ENCODE peak calls at places on chromosomes 16 and 17, in nine cellular contexts. One of them, this sample, is unnamed.

GRCh38 chr17:2102931-2103398 is 48.1 kb downstream of the HIC1 start:
- DNase-seq in cardiac muscle cell: no peak
- DNase-seq in GM12865: no peak
- DNase-seq in endothelial cell: no peak
- DNase-seq in A549: no peak
- DNase-seq in neural progenitor cell: no peak
- DNase-seq in heart left ventricle: no peak
- DNase-seq in K562: no peak
- DNase-seq in breast epithelium: no peak
- DNase-seq in this sample: peak; percentile 95

GRCh38 chr17:59761385-59762021 is 54.0 kb downstream of the VMP1 start:
- DNase-seq in endothelial cell: no peak
- DNase-seq in breast epithelium: no peak
- DNase-seq in heart left ventricle: no peak
- DNase-seq in neural progenitor cell: peak; percentile 54
- DNase-seq in cardiac muscle cell: peak; percentile 56
- DNase-seq in K562: no peak
- DNase-seq in A549: no peak
- DNase-seq in GM12865: no peak
- DNase-seq in this sample: peak; percentile 76

GRCh38 chr17:77323413-77324171 is 182.8 kb downstream of the SEC14L1 start:
- DNase-seq in A549: peak; percentile 77
- DNase-seq in GM12865: peak; percentile 76
- DNase-seq in cardiac muscle cell: no peak
- DNase-seq in K562: peak; percentile 78
- DNase-seq in heart left ventricle: peak; percentile 75
- DNase-seq in breast epithelium: peak; percentile 26
- DNase-seq in neural progenitor cell: no peak
- DNase-seq in endothelial cell: no peak
- DNase-seq in this sample: peak; percentile 62

GRCh38 chr17:8019665-8020064 is 17.2 kb downstream of the GUCY2D start:
- DNase-seq in breast epithelium: peak; percentile 59
- DNase-seq in neural progenitor cell: no peak
- DNase-seq in GM12865: peak; percentile 8
- DNase-seq in cardiac muscle cell: no peak
- DNase-seq in A549: no peak
- DNase-seq in endothelial cell: no peak
- DNase-seq in heart left ventricle: no peak
- DNase-seq in K562: no peak
- DNase-seq in this sample: peak; percentile 54

GRCh38 chr17:8332688-8333087 is 7.0 kb upstream of the ODF4 start:
- DNase-seq in endothelial cell: no peak
- DNase-seq in cardiac muscle cell: peak; percentile 31
- DNase-seq in A549: no peak
- DNase-seq in neural progenitor cell: no peak
- DNase-seq in GM12865: no peak
- DNase-seq in K562: no peak
- DNase-seq in heart left ventricle: no peak
- DNase-seq in breast epithelium: peak; percentile 50
- DNase-seq in this sample: no peak

GRCh38 chr17:75430159-75430748 is 24.8 kb upstream of the GRB2 start:
- DNase-seq in endothelial cell: no peak
- DNase-seq in heart left ventricle: no peak
- DNase-seq in A549: peak; percentile 91
- DNase-seq in K562: no peak
- DNase-seq in cardiac muscle cell: peak; percentile 56
- DNase-seq in GM12865: no peak
- DNase-seq in neural progenitor cell: peak; percentile 87
- DNase-seq in breast epithelium: no peak
- DNase-seq in this sample: no peak

GRCh38 chr17:60526726-60527125 is 684 bp upstream of the APPBP2 start:
- DNase-seq in A549: no peak
- DNase-seq in cardiac muscle cell: no peak
- DNase-seq in heart left ventricle: no peak
- DNase-seq in endothelial cell: no peak
- DNase-seq in GM12865: no peak
- DNase-seq in K562: no peak
- DNase-seq in breast epithelium: no peak
- DNase-seq in neural progenitor cell: no peak
- DNase-seq in this sample: peak; percentile 44

GRCh38 chr17:78528541-78528940 is 48.7 kb downstream of the DNAH17 start:
- DNase-seq in GM12865: no peak
- DNase-seq in A549: no peak
- DNase-seq in K562: peak; percentile 73
- DNase-seq in breast epithelium: no peak
- DNase-seq in heart left ventricle: no peak
- DNase-seq in cardiac muscle cell: peak; percentile 11
- DNase-seq in endothelial cell: no peak
- DNase-seq in neural progenitor cell: peak; percentile 46
- DNase-seq in this sample: no peak

GRCh38 chr16:23333034-23333579 is 31.0 kb downstream of the SCNN1B start:
- DNase-seq in cardiac muscle cell: no peak
- DNase-seq in K562: no peak
- DNase-seq in A549: no peak
- DNase-seq in heart left ventricle: no peak
- DNase-seq in breast epithelium: no peak
- DNase-seq in endothelial cell: no peak
- DNase-seq in GM12865: no peak
- DNase-seq in neural progenitor cell: no peak
- DNase-seq in this sample: no peak

GRCh38 chr16:11100239-11100750 is 155.7 kb downstream of the SOCS1 start:
- DNase-seq in neural progenitor cell: peak; percentile 70
- DNase-seq in A549: no peak
- DNase-seq in heart left ventricle: no peak
- DNase-seq in breast epithelium: peak; percentile 33
- DNase-seq in K562: peak; percentile 76
- DNase-seq in endothelial cell: peak; percentile 18
- DNase-seq in GM12865: peak; percentile 88
- DNase-seq in cardiac muscle cell: peak; percentile 26
- DNase-seq in this sample: peak; percentile 99

DNA sequence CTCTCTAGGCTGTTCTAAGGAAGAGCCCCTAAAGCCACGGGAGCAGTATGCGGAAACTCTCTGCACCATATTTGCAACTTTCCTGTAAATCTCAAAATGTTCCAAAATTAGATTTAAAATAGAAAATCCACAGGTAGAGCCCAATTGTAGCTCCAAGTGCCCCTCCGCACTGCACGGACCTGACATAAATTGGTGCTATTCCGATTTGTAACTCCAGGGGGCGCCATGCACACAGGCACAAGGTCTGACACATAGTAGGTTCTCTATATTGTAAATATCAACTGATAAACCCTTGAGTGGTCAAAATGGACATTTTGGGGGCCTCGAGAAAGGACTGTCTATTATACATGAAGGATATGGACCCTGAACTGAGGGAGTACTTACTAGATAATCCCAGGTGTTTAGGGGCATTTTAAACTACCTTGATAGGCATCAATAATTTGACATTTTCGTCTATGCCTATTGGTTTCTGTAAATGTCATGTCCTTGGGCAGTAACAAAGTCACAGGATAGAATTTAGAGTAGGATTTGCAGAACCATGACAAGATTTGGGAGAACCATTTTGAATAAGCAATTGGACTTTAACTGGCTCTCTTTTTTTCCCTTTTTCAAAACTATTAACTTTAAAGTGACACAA is 36.6 kb upstream of the TMEM132E start:
- DNase-seq in endothelial cell: peak; percentile 65
- DNase-seq in GM12865: peak; percentile 53
- DNase-seq in neural progenitor cell: peak; percentile 44
- DNase-seq in heart left ventricle: no peak
- DNase-seq in breast epithelium: no peak
- DNase-seq in cardiac muscle cell: peak; percentile 46
- DNase-seq in A549: peak; percentile 40
- DNase-seq in K562: peak; percentile 79
- DNase-seq in this sample: peak; percentile 4
- TF ChIP-seq CTCF in endothelial cell: peak; percentile 99
- TF ChIP-seq CTCF in GM12865: peak; percentile 72
- TF ChIP-seq CTCF in neural progenitor cell: peak; percentile 99
- TF ChIP-seq CTCF in heart left ventricle: peak; percentile 79
- TF ChIP-seq CTCF in breast epithelium: peak; percentile 64
- TF ChIP-seq CTCF in cardiac muscle cell: peak; percentile 81
- TF ChIP-seq CTCF in A549: peak; percentile 94
- TF ChIP-seq CTCF in K562: peak; percentile 76
- TF ChIP-seq CTCF in this sample: peak; percentile 86

DNA sequence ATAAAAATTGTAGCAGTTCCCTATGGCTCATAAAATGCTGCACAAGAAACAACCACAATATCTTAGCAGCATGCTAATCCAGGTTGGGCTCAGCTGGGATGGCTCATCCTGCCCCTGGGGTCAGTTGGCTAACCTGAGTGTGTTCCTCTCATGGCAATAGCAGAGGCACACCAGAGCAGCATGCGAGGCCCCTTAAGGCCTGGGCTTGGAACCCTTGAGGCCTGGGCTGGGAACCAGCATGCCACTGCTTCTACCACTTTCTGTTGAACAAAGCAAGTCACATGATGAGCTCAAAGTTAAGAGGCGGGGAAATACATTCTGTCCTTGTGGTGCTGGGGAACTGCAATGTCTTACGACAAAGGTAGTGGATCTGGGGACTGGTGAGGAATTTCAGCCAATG is 154.4 kb upstream of the FOXF1 start:
- DNase-seq in endothelial cell: no peak
- DNase-seq in neural progenitor cell: no peak
- DNase-seq in heart left ventricle: no peak
- DNase-seq in A549: no peak
- DNase-seq in K562: no peak
- DNase-seq in GM12865: no peak
- DNase-seq in breast epithelium: no peak
- DNase-seq in cardiac muscle cell: no peak
- DNase-seq in this sample: no peak
- TF ChIP-seq CTCF in endothelial cell: no peak
- TF ChIP-seq CTCF in neural progenitor cell: no peak
- TF ChIP-seq CTCF in heart left ventricle: no peak
- TF ChIP-seq CTCF in A549: no peak
- TF ChIP-seq CTCF in K562: no peak
- TF ChIP-seq CTCF in GM12865: no peak
- TF ChIP-seq CTCF in breast epithelium: no peak
- TF ChIP-seq CTCF in cardiac muscle cell: no peak
- TF ChIP-seq CTCF in this sample: no peak

DNA sequence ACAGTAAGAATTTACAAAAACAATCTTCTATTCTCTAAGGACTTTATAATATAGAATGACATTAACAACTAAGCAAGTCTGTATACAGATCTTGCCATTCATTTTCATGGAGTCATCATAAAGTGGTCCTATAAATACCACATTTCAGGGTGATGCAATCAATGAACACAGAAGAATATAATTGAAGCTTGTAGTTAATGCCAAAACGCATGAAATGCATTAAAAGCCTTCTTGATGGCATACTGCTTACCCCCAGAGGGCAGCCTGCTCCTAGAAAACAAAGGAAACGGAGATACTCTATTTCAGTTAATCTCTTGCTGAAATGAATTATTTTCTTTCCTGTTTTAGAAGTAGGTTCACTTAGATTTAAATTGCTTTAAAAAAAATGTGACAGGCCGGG is 45.2 kb upstream of the STAC2 start:
- DNase-seq in heart left ventricle: no peak
- DNase-seq in A549: no peak
- DNase-seq in K562: no peak
- DNase-seq in breast epithelium: no peak
- DNase-seq in cardiac muscle cell: no peak
- DNase-seq in GM12865: peak; percentile 38
- DNase-seq in neural progenitor cell: no peak
- DNase-seq in endothelial cell: no peak
- DNase-seq in this sample: peak; percentile 92
- TF ChIP-seq CTCF in heart left ventricle: peak; percentile 39
- TF ChIP-seq CTCF in A549: peak; percentile 40
- TF ChIP-seq CTCF in K562: peak; percentile 54
- TF ChIP-seq CTCF in breast epithelium: no peak
- TF ChIP-seq CTCF in cardiac muscle cell: peak; percentile 63
- TF ChIP-seq CTCF in GM12865: peak; percentile 29
- TF ChIP-seq CTCF in neural progenitor cell: peak; percentile 19
- TF ChIP-seq CTCF in endothelial cell: no peak
- TF ChIP-seq CTCF in this sample: peak; percentile 76

GRCh38 chr17:17723354-17724261 is 42.4 kb downstream of the RAI1 start:
- DNase-seq in neural progenitor cell: peak; percentile 77
- DNase-seq in breast epithelium: no peak
- DNase-seq in GM12865: peak; percentile 41
- DNase-seq in K562: no peak
- DNase-seq in A549: no peak
- DNase-seq in heart left ventricle: no peak
- DNase-seq in endothelial cell: peak; percentile 33
- DNase-seq in cardiac muscle cell: peak; percentile 83
- DNase-seq in this sample: peak; percentile 92

GRCh38 chr17:17724307-17724921 is 43.2 kb downstream of the RAI1 start:
- DNase-seq in heart left ventricle: peak; percentile 80
- DNase-seq in endothelial cell: peak; percentile 76
- DNase-seq in neural progenitor cell: peak; percentile 90
- DNase-seq in breast epithelium: no peak
- DNase-seq in GM12865: peak; percentile 59
- DNase-seq in cardiac muscle cell: peak; percentile 87
- DNase-seq in K562: no peak
- DNase-seq in A549: no peak
- DNase-seq in this sample: peak; percentile 66

GRCh38 chr17:17721140-17721668 is 39.9 kb downstream of the RAI1 start:
- DNase-seq in K562: no peak
- DNase-seq in breast epithelium: no peak
- DNase-seq in cardiac muscle cell: no peak
- DNase-seq in GM12865: no peak
- DNase-seq in heart left ventricle: no peak
- DNase-seq in A549: no peak
- DNase-seq in endothelial cell: no peak
- DNase-seq in neural progenitor cell: no peak
- DNase-seq in this sample: no peak

GRCh38 chr17:17722906-17723353 is 41.7 kb downstream of the RAI1 start:
- DNase-seq in K562: no peak
- DNase-seq in breast epithelium: no peak
- DNase-seq in endothelial cell: no peak
- DNase-seq in heart left ventricle: no peak
- DNase-seq in neural progenitor cell: no peak
- DNase-seq in cardiac muscle cell: no peak
- DNase-seq in GM12865: no peak
- DNase-seq in A549: no peak
- DNase-seq in this sample: no peak

GRCh38 chr17:17722081-17722905 is 41.0 kb downstream of the RAI1 start:
- DNase-seq in breast epithelium: no peak
- DNase-seq in heart left ventricle: no peak
- DNase-seq in GM12865: no peak
- DNase-seq in endothelial cell: peak; percentile 25
- DNase-seq in K562: no peak
- DNase-seq in A549: no peak
- DNase-seq in cardiac muscle cell: peak; percentile 39
- DNase-seq in neural progenitor cell: peak; percentile 71
- DNase-seq in this sample: no peak
- TF ChIP-seq CTCF in breast epithelium: no peak
- TF ChIP-seq CTCF in heart left ventricle: no peak
- TF ChIP-seq CTCF in GM12865: no peak
- TF ChIP-seq CTCF in endothelial cell: no peak
- TF ChIP-seq CTCF in K562: no peak
- TF ChIP-seq CTCF in A549: no peak
- TF ChIP-seq CTCF in cardiac muscle cell: no peak
- TF ChIP-seq CTCF in neural progenitor cell: peak; percentile 17
- TF ChIP-seq CTCF in this sample: no peak